ENCODE peak calls at places on chromosomes 12 and 14, in seven cellular contexts. W is suprapubic skin, D is heart right ventricle, H is ovary, B is uterus, E is OCI-LY7, F is IMR-90. C is an unnamed sample.
A peak's percentile ranks its signal among the peaks of the same experiment; 100 is the strongest.

GRCh38 chr14:74290415-74290814 is 12.3 kb downstream of the ABCD4 start:
- DNase-seq in W (no peak), D (no peak), H (no peak), B (no peak), E (peak; percentile 50), F (peak; percentile 19), C (no peak)

GRCh38 chr14:100664841-100665425 is 61.8 kb upstream of the DLK1 start:
- DNase-seq in W (no peak), D (no peak), H (peak; percentile 84), B (peak; percentile 65), E (no peak), F (peak; percentile 73), C (no peak)

GRCh38 chr14:40336846-40337245 is 904.6 kb upstream of the FBXO33 start:
- DNase-seq in W (no peak), D (no peak), H (no peak), B (no peak), E (no peak), F (no peak), C (no peak)

GRCh38 chr12:95805864-95806669 is 15.5 kb upstream of the NTN4 start:
- DNase-seq in W (no peak), D (no peak), H (no peak), B (no peak), E (no peak), F (peak; percentile 99), C (no peak)

GRCh38 chr12:80509781-80510556 is 65.9 kb downstream of the PTPRQ start:
- DNase-seq in W (no peak), D (no peak), H (no peak), B (no peak), E (no peak), F (peak; percentile 87), C (no peak)

GRCh38 chr14:99968156-99968920 is 96.9 kb upstream of the EVL start:
- DNase-seq in W (no peak), D (no peak), H (no peak), B (peak; percentile 38), E (no peak), F (peak; percentile 92), C (no peak)

GRCh38 chr14:26415618-26416123 is 182.2 kb downstream of the NOVA1 start:
- DNase-seq in W (peak; percentile 82), D (no peak), H (peak; percentile 67), B (peak; percentile 77), E (no peak), F (no peak), C (no peak)

GRCh38 chr14:21729703-21730212 is 56.1 kb upstream of the OR4E1 start:
- DNase-seq in W (no peak), D (no peak), H (no peak), B (no peak), E (no peak), F (no peak), C (no peak)

GRCh38 chr14:95516554-95517209 is at the start of gene SYNE3:
- DNase-seq in W (peak; percentile 80), D (peak; percentile 80), H (peak; percentile 64), B (peak; percentile 72), E (no peak), F (no peak), C (peak; percentile 94)

GRCh38 chr14:96120392-96120791 is 81.2 kb downstream of the C14orf132 start:
- DNase-seq in W (no peak), D (no peak), H (no peak), B (no peak), E (no peak), F (no peak), C (no peak)

GRCh38 chr14:91400696-91401095 is 16.9 kb downstream of the CCDC88C start:
- DNase-seq in W (no peak), D (no peak), H (no peak), B (no peak), E (no peak), F (peak; percentile 8), C (no peak)

GRCh38 chr14:85243306-85243705 is 286.6 kb upstream of the FLRT2 start:
- DNase-seq in W (no peak), D (no peak), H (no peak), B (no peak), E (no peak), F (no peak), C (no peak)

GRCh38 chr14:68891851-68892660 is 87.0 kb downstream of the ACTN1 start:
- DNase-seq in W (peak; percentile 54), D (no peak), H (no peak), B (peak; percentile 13), E (no peak), F (peak; percentile 80), C (no peak)

GRCh38 chr14:100421756-100422470 is 98.8 kb downstream of the SLC25A47 start:
- DNase-seq in W (no peak), D (no peak), H (no peak), B (no peak), E (no peak), F (no peak), C (no peak)

GRCh38 chr14:54650331-54651017 is 83.5 kb downstream of the SAMD4A start:
- DNase-seq in W (peak; percentile 80), D (no peak), H (no peak), B (peak; percentile 35), E (no peak), F (peak; percentile 80), C (no peak)

GRCh38 chr14:58944226-58944769 is 244.2 kb upstream of the DAAM1 start:
- DNase-seq in W (no peak), D (no peak), H (peak; percentile 27), B (no peak), E (no peak), F (no peak), C (no peak)

GRCh38 chr14:52079239-52079956 is 10.5 kb upstream of the NID2 start:
- DNase-seq in W (no peak), D (no peak), H (no peak), B (no peak), E (no peak), F (peak; percentile 71), C (no peak)

GRCh38 chr14:105526781-105527380 is 498 bp downstream of the TMEM121 start:
- DNase-seq in W (peak; percentile 74), D (no peak), H (no peak), B (no peak), E (no peak), F (no peak), C (peak; percentile 87)

GRCh38 chr12:106919910-106920544 is 35.7 kb upstream of the TMEM263 start:
- DNase-seq in W (no peak), D (no peak), H (peak; percentile 24), B (no peak), E (peak; percentile 57), F (peak; percentile 63), C (no peak)

GRCh38 chr12:51922762-51923505 is 15.6 kb downstream of the ACVRL1 start:
- DNase-seq in W (peak; percentile 81), D (no peak), H (no peak), B (peak; percentile 54), E (peak; percentile 25), F (peak; percentile 79), C (no peak)

GRCh38 chr12:49795654-49796105 is 32.5 kb downstream of the NCKAP5L start:
- DNase-seq in W (no peak), D (no peak), H (no peak), B (no peak), E (no peak), F (no peak), C (no peak)

GRCh38 chr12:74365178-74365964 is 172.3 kb upstream of the ATXN7L3B start:
- DNase-seq in W (no peak), D (no peak), H (peak; percentile 22), B (no peak), E (peak; percentile 43), F (peak; percentile 33), C (no peak)

GRCh38 chr12:132658149-132658905 is 28.8 kb downstream of the POLE start:
- DNase-seq in W (no peak), D (no peak), H (no peak), B (no peak), E (no peak), F (no peak), C (no peak)

GRCh38 chr12:132659146-132659545 is 28.0 kb downstream of the POLE start:
- DNase-seq in W (no peak), D (no peak), H (no peak), B (no peak), E (no peak), F (no peak), C (no peak)

GRCh38 chr12:132653567-132654290 is 33.4 kb downstream of the POLE start:
- DNase-seq in W (no peak), D (no peak), H (no peak), B (no peak), E (no peak), F (no peak), C (no peak)

GRCh38 chr12:132660047-132660446 is 27.1 kb downstream of the POLE start:
- DNase-seq in W (no peak), D (no peak), H (no peak), B (no peak), E (no peak), F (no peak), C (no peak)

GRCh38 chr12:132657004-132657727 is 30.0 kb downstream of the POLE start:
- DNase-seq in W (no peak), D (no peak), H (no peak), B (no peak), E (no peak), F (no peak), C (no peak)
- H3K36me3 ChIP-seq in W (peaks cover 93% of the 10 kb centered on the region), D (peaks cover 97% of the 10 kb centered on the region), H (no peaks in the 10 kb centered on the region), B (no peaks in the 10 kb centered on the region), E (peaks cover 99% of the 10 kb centered on the region), F (peaks cover 40% of the 10 kb centered on the region), C (peaks cover 13% of the 10 kb centered on the region)

GRCh38 chr12:122980192-122981035 is at the start of gene ARL6IP4:
- DNase-seq in W (peak; percentile 68), D (peak; percentile 72), H (peak; percentile 63), B (peak; percentile 61), E (peak; percentile 85), F (peak; percentile 54), C (peak; percentile 64)

GRCh38 chr12:122979001-122979907 is 1.2 kb upstream of the ARL6IP4 start:
- DNase-seq in W (peak; percentile 65), D (no peak), H (no peak), B (peak; percentile 15), E (no peak), F (no peak), C (no peak)

GRCh38 chr12:122981036-122981471 is 573 bp downstream of the ARL6IP4 start:
- DNase-seq in W (peak; percentile 58), D (no peak), H (no peak), B (no peak), E (peak; percentile 57), F (no peak), C (no peak)

GRCh38 chr12:122978507-122978955 is 1.9 kb upstream of the ARL6IP4 start:
- DNase-seq in W (no peak), D (no peak), H (no peak), B (peak; percentile 14), E (no peak), F (no peak), C (peak; percentile 81)

GRCh38 chr12:122979908-122980191 is 631 bp upstream of the ARL6IP4 start:
- DNase-seq in W (no peak), D (no peak), H (no peak), B (no peak), E (peak; percentile 79), F (no peak), C (no peak)
- H3K4me1 ChIP-seq in W (peaks cover 85% of the 10 kb centered on the region), D (peaks cover 82% of the 10 kb centered on the region), H (peaks cover 29% of the 10 kb centered on the region), B (peaks cover 45% of the 10 kb centered on the region), E (peaks cover 56% of the 10 kb centered on the region), F (peaks cover 31% of the 10 kb centered on the region), C (peaks cover 70% of the 10 kb centered on the region)

GRCh38 chr12:69254857-69255256 is 15.5 kb downstream of the CPSF6 start:
- DNase-seq in W (no peak), D (no peak), H (no peak), B (no peak), E (no peak), F (no peak), C (no peak)
- H3K36me3 ChIP-seq in W (peaks cover 46% of the 10 kb centered on the region), D (peaks cover 49% of the 10 kb centered on the region), H (no peaks in the 10 kb centered on the region), B (no peaks in the 10 kb centered on the region), E (peaks cover 92% of the 10 kb centered on the region), F (peaks cover 24% of the 10 kb centered on the region), C (peaks cover 30% of the 10 kb centered on the region)

GRCh38 chr14:76956253-76957090 is 72.0 kb downstream of the IRF2BPL start:
- DNase-seq in W (peak; percentile 95), D (peak; percentile 90), H (peak; percentile 82), B (peak; percentile 79), E (peak; percentile 72), F (peak; percentile 89), C (peak; percentile 96)
- H3K4me1 ChIP-seq in W (peaks cover 70% of the 10 kb centered on the region), D (peaks cover 59% of the 10 kb centered on the region), H (peaks cover 9% of the 10 kb centered on the region), B (peaks cover 18% of the 10 kb centered on the region), E (peaks cover 41% of the 10 kb centered on the region), F (peaks cover 41% of the 10 kb centered on the region), C (peaks cover 77% of the 10 kb centered on the region)

C was measured in upper lobe of left lung.